ENCODE peak calls at places on chromosomes 11 and 22, in ten cellular contexts. S, C, T, U, I, P, L, J, N and D are unnamed samples.

GRCh38 chr22:25475554-25476022 is 88.9 kb upstream of the GRK3 start:
- DNase-seq in S (peak), N (peak), C (peak), J (peak), U (no peak), T (peak), I (no peak), L (no peak), P (peak), D (peak)

GRCh38 chr11:6481012-6481923 is at the start of the genes ARFIP2 and TIMM10B:
- DNase-seq in N (peak), S (peak), U (peak), P (peak), C (peak), J (peak), T (peak), I (peak), L (peak), D (peak)

GRCh38 chr11:119041821-119042514 is 11.3 kb upstream of the SLC37A4 start:
- DNase-seq in I (no peak), N (no peak), L (no peak), C (no peak), J (no peak), S (no peak), T (no peak), U (peak), P (no peak), D (no peak)

GRCh38 chr22:36737776-36738175 is 34.2 kb upstream of the CACNG2 start:
- DNase-seq in J (peak), L (no peak), T (no peak), I (peak), N (no peak), U (no peak), S (no peak), P (peak), C (no peak), D (no peak)

GRCh38 chr11:114197799-114198500 is 98.2 kb upstream of the NNMT start:
- DNase-seq in L (no peak), S (peak), U (no peak), I (no peak), T (peak), C (peak), J (peak), N (no peak), P (peak), D (no peak)

GRCh38 chr11:61037694-61038093 is 64.6 kb upstream of the CD5 start:
- DNase-seq in T (no peak), L (no peak), U (no peak), P (no peak), C (no peak), J (no peak), S (no peak), I (no peak), N (no peak), D (no peak)

GRCh38 chr22:24319451-24319850 is 48.8 kb downstream of the SPECC1L start:
- DNase-seq in U (no peak), I (no peak), N (no peak), P (no peak), C (no peak), L (no peak), J (no peak), S (no peak), T (no peak), D (no peak)

GRCh38 chr22:24434472-24435322 is 7.3 kb downstream of the ADORA2A start:
- DNase-seq in C (no peak), L (no peak), S (no peak), P (peak), N (no peak), J (peak), I (peak), U (no peak), T (no peak), D (no peak)

GRCh38 chr11:35337136-35337918 is 82.0 kb downstream of the SLC1A2 start:
- DNase-seq in S (peak), T (no peak), L (peak), I (no peak), U (peak), P (no peak), C (no peak), J (peak), N (no peak), D (no peak)

GRCh38 chr11:134659882-134660281 is 247.8 kb upstream of the B3GAT1 start:
- DNase-seq in P (peak), J (no peak), I (peak), L (no peak), U (no peak), C (no peak), S (no peak), N (no peak), T (no peak), D (no peak)

GRCh38 chr11:57373146-57373545 is 7.8 kb downstream of the PRG3 start:
- DNase-seq in J (no peak), P (peak), N (no peak), I (no peak), C (no peak), S (no peak), L (no peak), U (no peak), T (no peak), D (no peak)

GRCh38 chr11:457071-457760 is 7.1 kb downstream of the PTDSS2 start:
- DNase-seq in J (no peak), T (no peak), L (no peak), S (no peak), U (no peak), P (no peak), C (no peak), I (no peak), N (no peak), D (no peak)

GRCh38 chr22:35900483-35901168 is 128.0 kb downstream of the RBFOX2 start:
- DNase-seq in I (peak), N (no peak), P (no peak), S (no peak), C (no peak), U (no peak), T (no peak), L (peak), J (no peak), D (no peak)

GRCh38 chr11:134502153-134502550 is 90.1 kb upstream of the B3GAT1 start:
- DNase-seq in N (no peak), T (no peak), P (no peak), U (no peak), C (no peak), J (no peak), I (no peak), S (no peak), L (no peak), D (no peak)

GRCh38 chr11:113475160-113475761 is at the start of gene DRD2:
- DNase-seq in C (no peak), I (peak), T (peak), L (no peak), S (no peak), J (no peak), U (no peak), P (no peak), N (peak), D (no peak)

GRCh38 chr11:35815556-35816315 is 128.1 kb upstream of the LDLRAD3 start:
- DNase-seq in L (no peak), T (no peak), C (no peak), P (peak), N (no peak), S (peak), U (no peak), I (no peak), J (no peak), D (no peak)

GRCh38 chr22:42425989-42426355 is 6.2 kb downstream of the NFAM1 start:
- DNase-seq in J (no peak), C (no peak), S (no peak), L (no peak), T (no peak), P (no peak), U (peak), I (no peak), N (no peak), D (no peak)

GRCh38 chr11:110162216-110162615 is 69.0 kb downstream of the ZC3H12C start:
- DNase-seq in I (no peak), U (no peak), P (no peak), J (no peak), S (no peak), T (no peak), N (no peak), C (no peak), L (no peak), D (no peak)

GRCh38 chr11:67120456-67120855 is 1.4 kb downstream of the KDM2A start:
- DNase-seq in P (no peak), I (no peak), T (no peak), N (no peak), C (no peak), J (peak), S (no peak), U (no peak), L (no peak), D (no peak)

GRCh38 chr11:70377645-70378044 is 20.7 kb upstream of the CTTN start:
- DNase-seq in P (no peak), N (no peak), L (no peak), C (no peak), U (no peak), I (no peak), S (no peak), T (no peak), J (no peak), D (no peak)